ENCODE peak calls at places on chromosomes 12 and 14, in four cellular contexts. V is thoracic aorta, C is astrocyte of the spinal cord, J is mucosa of descending colon. E is an unnamed sample.

GRCh38 chr12:102567031-102567985 is 86.9 kb upstream of the IGF1 start:
- DNase-seq in V (no peak), C (peak), J (no peak), E (no peak)

GRCh38 chr12:53676715-53677611 is 1.1 kb upstream of the ATP5MC2 start:
- DNase-seq in V (no peak), C (peak), J (peak), E (peak)

GRCh38 chr12:69821441-69822204 is 3.4 kb upstream of the MYRFL start:
- DNase-seq in V (no peak), C (peak), J (no peak), E (no peak)

GRCh38 chr12:26077915-26078314 is 46.9 kb downstream of the BHLHE41 start:
- DNase-seq in V (no peak), C (no peak), J (no peak), E (no peak)

GRCh38 chr14:97021571-97022171 is 224.5 kb downstream of the VRK1 start:
- DNase-seq in V (no peak), C (no peak), J (no peak), E (no peak)

GRCh38 chr12:5073838-5074237 is 30.2 kb downstream of the KCNA5 start:
- DNase-seq in V (no peak), C (no peak), J (no peak), E (no peak)

GRCh38 chr12:14219156-14219555 is 146.3 kb upstream of the ATF7IP start:
- DNase-seq in V (no peak), C (no peak), J (no peak), E (peak)

GRCh38 chr12:15534322-15534721 is 212.0 kb downstream of the PTPRO start:
- DNase-seq in V (no peak), C (peak), J (no peak), E (no peak)

GRCh38 chr14:105193916-105194782 is 13.0 kb upstream of the NUDT14 start:
- DNase-seq in V (no peak), C (no peak), J (no peak), E (no peak)

GRCh38 chr12:851343-851742 is 98.2 kb downstream of the RAD52 start:
- DNase-seq in V (no peak), C (peak), J (no peak), E (no peak)

GRCh38 chr12:51954465-51955361 is 3.2 kb downstream of the ACVR1B start:
- DNase-seq in V (no peak), C (no peak), J (no peak), E (peak)

GRCh38 chr14:67237591-67237990 is 3.6 kb upstream of the PALS1 start:
- DNase-seq in V (no peak), C (no peak), J (no peak), E (no peak)

GRCh38 chr12:51270847-51271518 is 768 bp upstream of the SMAGP start:
- DNase-seq in V (no peak), C (peak), J (no peak), E (no peak)

GRCh38 chr12:113083863-113084430 is 27.4 kb downstream of the DTX1 start:
- DNase-seq in V (no peak), C (no peak), J (no peak), E (no peak)

GRCh38 chr14:60647081-60647836 is 2.0 kb downstream of the SIX1 start:
- DNase-seq in V (no peak), C (peak), J (no peak), E (no peak)

GRCh38 chr12:106271575-106272505 is 24.0 kb upstream of the CKAP4 start:
- DNase-seq in V (no peak), C (no peak), J (no peak), E (no peak)

GRCh38 chr14:99133563-99134332 is 138.2 kb downstream of the BCL11B start:
- DNase-seq in V (no peak), C (no peak), J (no peak), E (no peak)

GRCh38 chr12:109744026-109744425 is 30.4 kb downstream of the FAM222A start:
- DNase-seq in V (no peak), C (no peak), J (peak), E (no peak)

GRCh38 chr12:115213538-115213961 is 529.6 kb upstream of the TBX3 start:
- DNase-seq in V (no peak), C (no peak), J (no peak), E (no peak)

GRCh38 chr12:60266381-60266852 is 670.6 kb downstream of the SLC16A7 start:
- DNase-seq in V (no peak), C (peak), J (no peak), E (no peak)

GRCh38 chr12:33752854-33753253 is 269.4 kb upstream of the ALG10 start:
- DNase-seq in V (no peak), C (no peak), J (no peak), E (no peak)

GRCh38 chr12:28884861-28885260 is 264.2 kb upstream of the FAR2 start:
- DNase-seq in V (no peak), C (no peak), J (no peak), E (no peak)

GRCh38 chr12:52920937-52921336 is 16.1 kb upstream of the KRT8 start:
- DNase-seq in V (no peak), C (no peak), J (no peak), E (no peak)

GRCh38 chr12:112261559-112261958 is 120.7 kb downstream of the HECTD4 start:
- DNase-seq in V (no peak), C (no peak), J (no peak), E (no peak)

GRCh38 chr12:8593246-8593645 is 19.4 kb downstream of the AICDA start:
- DNase-seq in V (no peak), C (no peak), J (no peak), E (no peak)

GRCh38 chr12:40907115-40907521 is 214.9 kb downstream of the CNTN1 start:
- DNase-seq in V (no peak), C (peak), J (no peak), E (no peak)

GRCh38 chr14:30291216-30291615 is 267.7 kb upstream of the G2E3 start:
- DNase-seq in V (no peak), C (peak), J (no peak), E (no peak)

GRCh38 chr12:27534060-27534764 is 10.2 kb downstream of the PPFIBP1 start:
- DNase-seq in V (no peak), C (peak), J (no peak), E (no peak)

GRCh38 chr12:53053223-53054111 is 3.6 kb downstream of the TNS2 start:
- DNase-seq in V (no peak), C (no peak), J (peak), E (peak)

GRCh38 chr12:868722-869121 is 80.8 kb downstream of the RAD52 start:
- DNase-seq in V (no peak), C (no peak), J (no peak), E (no peak)

GRCh38 chr14:95518045-95518751 is 1.7 kb upstream of the SYNE3 start:
- DNase-seq in V (no peak), C (peak), J (peak), E (no peak)

GRCh38 chr12:1911598-1912575 is 6.6 kb downstream of the CACNA2D4 start:
- DNase-seq in V (no peak), C (no peak), J (no peak), E (peak)

GRCh38 chr12:107829271-107829670 is 54.8 kb downstream of the ASCL4 start:
- DNase-seq in V (no peak), C (no peak), J (no peak), E (no peak)

GRCh38 chr12:113247123-113248045 is 26.1 kb downstream of the TPCN1 start:
- DNase-seq in V (no peak), C (peak), J (peak), E (no peak)

GRCh38 chr14:103541494-103541943 is 12.5 kb downstream of the TRMT61A start:
- DNase-seq in V (no peak), C (no peak), J (peak), E (no peak)

GRCh38 chr14:103540816-103541493 is 12.0 kb downstream of the TRMT61A start:
- DNase-seq in V (no peak), C (no peak), J (peak), E (no peak)

GRCh38 chr14:103542545-103543088 is 13.6 kb downstream of the TRMT61A start:
- DNase-seq in V (no peak), C (no peak), J (peak), E (no peak)

GRCh38 chr14:103543140-103543539 is 14.1 kb downstream of the TRMT61A start:
- DNase-seq in V (no peak), C (no peak), J (peak), E (no peak)

DNA sequence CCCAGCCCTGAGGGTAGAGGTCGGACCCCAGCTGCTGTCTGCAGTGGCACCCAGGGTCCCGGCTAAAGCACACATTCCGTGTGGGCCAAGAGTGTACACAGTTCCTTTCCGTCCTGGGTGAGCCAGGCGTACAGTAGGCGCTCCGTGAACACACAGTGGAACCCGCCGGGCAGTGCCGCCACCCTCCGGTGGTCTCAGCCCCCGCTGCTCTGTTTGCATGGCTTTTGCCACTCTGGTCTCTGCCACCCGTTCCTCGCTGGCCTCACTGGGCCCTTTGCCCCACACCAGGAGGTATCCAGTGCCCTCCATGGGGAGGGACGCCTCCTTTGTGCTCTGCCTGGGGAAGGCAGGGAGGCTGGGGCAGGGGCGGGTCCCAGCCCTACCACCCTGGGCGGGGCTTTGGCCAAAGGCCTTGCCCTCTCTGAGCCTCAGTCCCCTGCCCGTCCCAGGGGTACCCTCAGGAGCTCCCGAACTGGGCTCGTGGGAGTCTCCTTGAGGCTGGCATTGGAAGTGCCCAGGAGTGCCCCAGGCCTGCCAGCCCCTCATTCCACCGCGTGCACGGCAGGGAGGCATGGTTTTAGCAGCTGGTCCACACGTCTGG is 13.0 kb downstream of the TRMT61A start:
- DNase-seq in V (no peak), C (no peak), J (peak), E (no peak)
- H3K4me3 ChIP-seq in V (peak), C (no peak), J (no peak), E (no peak)

DNA sequence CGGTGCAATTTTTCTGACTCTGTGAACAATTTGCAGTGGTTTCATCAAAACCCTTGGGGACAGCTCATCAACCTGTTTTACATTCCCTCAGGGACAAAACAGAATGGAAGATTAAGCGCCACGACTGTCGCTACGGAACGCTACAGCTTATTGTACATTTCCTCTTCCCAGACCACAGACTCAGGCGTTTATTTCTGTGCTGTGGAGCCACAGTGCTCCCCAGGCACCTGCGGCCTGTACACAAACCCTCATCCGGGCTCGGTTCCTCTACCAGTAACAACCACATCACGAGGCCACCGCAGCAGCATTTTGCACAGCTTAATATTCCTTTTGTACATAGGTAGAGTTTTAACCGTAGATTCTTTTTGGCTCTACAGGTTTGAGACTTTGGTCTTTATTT is 397.4 kb upstream of the OR4E1 start:
- DNase-seq in V (no peak), C (no peak), J (peak), E (no peak)
- H3K4me3 ChIP-seq in V (no peak), C (no peak), J (no peak), E (no peak)

GRCh38 chr12:68245071-68246021 is 8.1 kb downstream of the IL22 start:
- DNase-seq in V (no peak), C (peak), J (no peak), E (no peak)
- H3K4me3 ChIP-seq in V (peak), C (no peak), J (no peak), E (peak)

GRCh38 chr12:6699259-6699988 is 1.2 kb downstream of the PIANP start:
- DNase-seq in V (no peak), C (no peak), J (no peak), E (no peak)
- H3K4me3 ChIP-seq in V (peak), C (peak), J (no peak), E (peak)

E was measured in colonic mucosa.